ENCODE peak calls at places on chromosome 1, in four cellular contexts. W is astrocyte of the spinal cord; N is stimulated activated CD4-positive, alpha-beta T cell treated with anti-CD3 and anti-CD28 coated beads, Interleukin-2, amount 100 ng/mL, for 4 hours; J is ureter. B is an unnamed sample.

GRCh38 chr1:162997499-162998285 is 71.5 kb upstream of the RGS4 start:
- DNase-seq in W (peak), N (no peak), J (no peak), B (peak)

GRCh38 chr1:176609556-176610408 is 146.8 kb downstream of the PAPPA2 start:
- DNase-seq in W (peak), N (no peak), J (no peak), B (no peak)

GRCh38 chr1:245822997-245823396 is 668.2 kb downstream of the KIF26B start:
- DNase-seq in W (peak), N (no peak), J (no peak), B (peak)

GRCh38 chr1:221440658-221441057 is 301.2 kb downstream of the DUSP10 start:
- DNase-seq in W (peak), N (no peak), J (no peak), B (peak)

GRCh38 chr1:58442114-58442513 is 104.4 kb downstream of the OMA1 start:
- DNase-seq in W (peak), N (no peak), J (no peak), B (no peak)

GRCh38 chr1:205992218-205992882 is 10.8 kb downstream of the RAB7B start:
- DNase-seq in W (no peak), N (no peak), J (no peak), B (no peak)

GRCh38 chr1:157770442-157771043 is 6.4 kb downstream of the FCRL2 start:
- DNase-seq in W (no peak), N (no peak), J (no peak), B (no peak)

GRCh38 chr1:6051423-6051822 is 5.7 kb downstream of the KCNAB2 start:
- DNase-seq in W (no peak), N (no peak), J (no peak), B (no peak)

GRCh38 chr1:24022611-24023359 is 42.7 kb upstream of the SRSF10 start:
- DNase-seq in W (peak), N (no peak), J (no peak), B (peak)

GRCh38 chr1:227311389-227312001 is 6.8 kb downstream of the CDC42BPA start:
- DNase-seq in W (no peak), N (no peak), J (no peak), B (no peak)

GRCh38 chr1:160584784-160585183 is 5.5 kb upstream of the CD84 start:
- DNase-seq in W (no peak), N (no peak), J (no peak), B (no peak)

GRCh38 chr1:226991920-226992319 is 51.8 kb downstream of the COQ8A start:
- DNase-seq in W (no peak), N (no peak), J (no peak), B (no peak)

GRCh38 chr1:210467440-210468040 is 138.8 kb downstream of the HHAT start:
- DNase-seq in W (no peak), N (no peak), J (no peak), B (no peak)

GRCh38 chr1:222263791-222264190 is 284.1 kb downstream of the HHIPL2 start:
- DNase-seq in W (no peak), N (no peak), J (no peak), B (peak)

B was measured in amniotic epithelial cell.